ENCODE peak calls at places on chromosomes 13 and 19, in seven cellular contexts. X, M, D, K, C, O and I are unnamed samples.

GRCh38 chr13:107392205-107392604 is 823.1 kb downstream of the LIG4 start:
- DNase-seq in X (no peak), M (no peak), D (no peak), K (no peak), C (no peak), O (no peak), I (no peak)

GRCh38 chr19:13103961-13104847 is 1.5 kb upstream of the LYL1 start:
- DNase-seq in X (no peak), M (no peak), D (peak), K (no peak), C (peak), O (no peak), I (no peak)

GRCh38 chr13:73533111-73533510 is 474.3 kb downstream of the KLF5 start:
- DNase-seq in X (no peak), M (no peak), D (no peak), K (no peak), C (no peak), O (no peak), I (no peak)

GRCh38 chr13:90270231-90270630 is 1077.3 kb upstream of the MIR17HG start:
- DNase-seq in X (peak), M (no peak), D (no peak), K (no peak), C (no peak), O (no peak), I (peak)

GRCh38 chr19:2478324-2478755 is 2.4 kb downstream of the GADD45B start:
- DNase-seq in X (peak), M (no peak), D (no peak), K (peak), C (peak), O (peak), I (peak)

GRCh38 chr13:23959231-23959862 is 62.0 kb upstream of the C1QTNF9B start:
- DNase-seq in X (peak), M (no peak), D (no peak), K (peak), C (no peak), O (no peak), I (peak)

GRCh38 chr13:98103942-98104880 is 38.7 kb upstream of the FARP1 start:
- DNase-seq in X (peak), M (no peak), D (no peak), K (peak), C (no peak), O (no peak), I (no peak)

GRCh38 chr13:33099860-33100259 is 83.6 kb downstream of the KL start:
- DNase-seq in X (no peak), M (no peak), D (no peak), K (no peak), C (no peak), O (no peak), I (no peak)

GRCh38 chr19:36750066-36750691 is 22.4 kb downstream of the ZNF850 start:
- DNase-seq in X (no peak), M (no peak), D (no peak), K (no peak), C (no peak), O (no peak), I (no peak)

GRCh38 chr19:35266904-35267817 is 1.6 kb upstream of the USF2 start:
- DNase-seq in X (no peak), M (peak), D (peak), K (peak), C (peak), O (no peak), I (peak)

GRCh38 chr19:35268546-35269424 is at the start of gene USF2:
- DNase-seq in X (peak), M (peak), D (peak), K (peak), C (peak), O (no peak), I (peak)

GRCh38 chr19:35266149-35266903 is 2.4 kb upstream of the USF2 start:
- DNase-seq in X (no peak), M (no peak), D (no peak), K (no peak), C (peak), O (no peak), I (no peak)

GRCh38 chr19:35269425-35270117 is 809 bp downstream of the USF2 start:
- DNase-seq in X (peak), M (peak), D (peak), K (peak), C (peak), O (peak), I (peak)

DNA sequence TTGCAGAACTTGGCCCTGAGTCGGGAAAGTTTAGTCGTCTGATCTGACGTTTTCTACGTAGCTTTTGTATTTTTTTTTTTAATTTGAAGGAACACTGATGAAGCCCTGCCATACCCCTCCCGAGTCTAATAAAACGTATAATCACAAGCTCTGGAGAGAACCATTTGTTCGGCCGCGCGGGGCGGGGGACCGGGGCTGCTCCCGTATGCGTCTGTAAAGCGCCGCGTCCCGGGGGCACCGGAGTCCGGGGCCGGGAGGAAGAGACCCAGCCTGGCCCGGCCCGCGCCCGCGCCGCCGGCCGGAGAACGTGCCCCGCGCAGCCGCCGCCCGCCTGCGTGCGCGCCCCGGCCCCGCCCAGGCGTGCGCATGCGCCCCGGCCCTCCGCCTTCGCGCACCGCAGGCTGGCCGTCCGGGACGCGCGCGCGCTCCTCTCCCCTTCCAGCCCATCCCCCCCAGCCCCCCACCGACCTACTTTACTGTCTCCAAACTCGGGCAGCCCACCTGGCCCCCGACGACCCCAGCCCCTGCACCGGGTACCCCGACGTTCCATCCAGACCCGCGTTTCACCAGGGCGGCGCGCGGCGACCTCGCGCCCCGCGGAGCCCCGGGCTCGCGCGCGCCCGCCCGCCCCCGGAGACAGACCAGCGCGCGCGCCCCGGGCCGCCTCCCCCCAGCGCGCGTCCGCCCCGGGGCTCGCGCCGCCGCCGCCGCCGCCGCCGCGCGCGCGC is 780 bp upstream of the USF2 start:
- DNase-seq in X (peak), M (peak), D (peak), K (peak), C (peak), O (no peak), I (peak)
- TF ChIP-seq CTCF in X (no peak), M (no peak), D (no peak), K (no peak), C (no peak), O (no peak), I (no peak)

DNA sequence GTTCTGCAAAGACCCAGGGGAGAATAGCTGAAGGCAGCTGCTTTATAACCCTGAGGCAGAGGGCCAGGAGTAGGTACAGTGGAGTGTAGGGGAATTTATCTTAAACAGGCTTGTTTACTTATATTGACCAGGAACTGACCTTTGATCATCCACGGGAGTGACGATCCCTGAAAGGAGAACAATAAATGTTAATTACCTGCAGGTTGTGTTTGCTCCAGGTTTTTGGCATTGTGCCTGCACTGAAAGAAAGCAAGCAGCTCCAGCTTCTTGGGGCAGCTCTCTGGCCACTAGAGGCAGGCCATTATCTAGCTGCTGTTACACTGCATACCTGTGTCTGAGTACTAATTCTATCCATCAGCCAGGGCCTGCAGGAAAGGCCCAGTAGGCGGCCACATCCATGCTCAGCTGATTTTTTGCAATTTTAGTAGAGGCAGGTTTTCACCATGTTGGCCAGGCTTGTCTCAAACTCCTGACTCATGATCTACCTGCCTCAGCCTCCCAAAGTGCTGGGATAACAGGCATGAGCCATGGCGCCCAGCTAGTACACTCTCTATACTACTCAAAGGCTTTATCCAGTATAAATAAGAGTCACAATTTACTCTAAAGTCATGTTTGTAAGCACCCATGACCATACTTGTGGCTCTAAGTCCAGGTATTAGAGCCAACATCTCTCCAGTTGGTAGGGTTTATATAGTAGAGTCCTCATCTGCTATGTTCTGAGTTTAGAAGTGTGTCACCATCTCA is 8.5 kb upstream of the ZNF91 start:
- DNase-seq in X (no peak), M (no peak), D (no peak), K (no peak), C (no peak), O (peak), I (no peak)
- TF ChIP-seq CTCF in X (no peak), M (no peak), D (no peak), K (no peak), C (no peak), O (no peak), I (no peak)

GRCh38 chr13:35941374-35941773 is 189.8 kb downstream of the DCLK1 start:
- DNase-seq in X (no peak), M (no peak), D (no peak), K (no peak), C (no peak), O (no peak), I (no peak)

GRCh38 chr13:35940734-35941133 is 190.4 kb downstream of the DCLK1 start:
- DNase-seq in X (no peak), M (no peak), D (no peak), K (no peak), C (no peak), O (no peak), I (no peak)

GRCh38 chr13:35930665-35931631 is 200.2 kb downstream of the DCLK1 start:
- DNase-seq in X (peak), M (no peak), D (no peak), K (peak), C (no peak), O (no peak), I (peak)

DNA sequence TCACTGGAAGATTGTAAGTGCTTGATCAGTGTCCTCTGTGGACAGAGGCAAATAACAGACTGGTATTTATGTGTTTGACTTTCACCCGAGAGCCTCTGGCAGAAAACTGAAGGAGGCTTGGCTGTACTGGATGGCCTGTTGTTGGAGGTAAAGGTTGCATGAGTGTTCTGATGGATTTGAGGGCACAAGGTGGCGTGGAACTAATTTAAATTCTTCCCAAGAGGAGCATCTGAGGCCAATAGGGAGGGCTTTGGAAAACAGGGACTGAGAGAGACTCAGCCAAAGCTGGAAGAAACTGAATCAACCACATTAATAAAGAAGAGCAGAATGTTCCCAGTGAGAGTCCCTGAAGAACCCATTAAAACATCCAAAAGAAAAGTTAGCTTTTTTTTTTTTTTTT is 194.6 kb downstream of the DCLK1 start:
- DNase-seq in X (no peak), M (no peak), D (no peak), K (no peak), C (no peak), O (no peak), I (no peak)
- TF ChIP-seq CTCF in X (no peak), M (no peak), D (no peak), K (no peak), C (no peak), O (no peak), I (no peak)

GRCh38 chr13:83184150-83184475 is 698.2 kb downstream of the SLITRK1 start:
- DNase-seq in X (no peak), M (no peak), D (no peak), K (no peak), C (no peak), O (no peak), I (no peak)
- TF ChIP-seq CTCF in X (no peak), M (no peak), D (no peak), K (no peak), C (no peak), O (no peak), I (no peak)

GRCh38 chr13:40668335-40668734 is 1.9 kb upstream of the FOXO1 start:
- DNase-seq in X (peak), M (no peak), D (no peak), K (no peak), C (no peak), O (no peak), I (peak)
- TF ChIP-seq CTCF in X (peak), M (no peak), D (peak), K (peak), C (no peak), O (no peak), I (peak)

GRCh38 chr19:15635016-15635805 is 5.5 kb upstream of the CYP4F3 start:
- DNase-seq in X (no peak), M (no peak), D (no peak), K (no peak), C (no peak), O (peak), I (no peak)

GRCh38 chr19:15633122-15633521 is 7.6 kb upstream of the CYP4F3 start:
- DNase-seq in X (no peak), M (no peak), D (no peak), K (no peak), C (no peak), O (no peak), I (no peak)

GRCh38 chr19:15629003-15629880 is 11.5 kb upstream of the CYP4F3 start:
- DNase-seq in X (peak), M (no peak), D (peak), K (peak), C (peak), O (peak), I (peak)

GRCh38 chr19:15634105-15634504 is 6.6 kb upstream of the CYP4F3 start:
- DNase-seq in X (no peak), M (no peak), D (no peak), K (no peak), C (no peak), O (no peak), I (no peak)

DNA sequence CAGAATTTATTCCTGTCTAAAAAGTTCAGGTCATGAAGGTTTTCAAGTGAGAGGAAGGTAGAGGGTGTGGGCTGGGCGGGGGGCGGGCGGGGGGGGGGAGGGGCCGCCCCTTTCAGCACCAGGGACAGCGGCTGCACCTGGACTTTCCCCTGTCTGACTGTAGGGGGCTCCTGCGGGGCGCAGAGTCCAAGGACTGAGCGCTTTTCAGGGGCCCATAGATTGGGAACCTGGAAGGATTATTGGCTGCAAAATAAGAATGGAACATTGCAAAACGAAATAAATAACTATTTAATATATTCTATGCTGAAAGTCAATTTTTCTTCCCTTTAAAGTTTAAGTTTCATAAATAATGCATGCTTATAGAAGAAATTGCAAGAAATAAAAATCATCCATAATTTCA is 8.9 kb upstream of the CYP4F3 start:
- DNase-seq in X (no peak), M (no peak), D (no peak), K (peak), C (peak), O (no peak), I (peak)
- TF ChIP-seq CTCF in X (peak), M (no peak), D (peak), K (peak), C (peak), O (peak), I (peak)

GRCh38 chr13:94595006-94595942 is 678 bp downstream of the TGDS start:
- DNase-seq in X (peak), M (no peak), D (no peak), K (peak), C (peak), O (no peak), I (peak)

GRCh38 chr13:94595943-94596574 is at the start of gene TGDS:
- DNase-seq in X (peak), M (peak), D (peak), K (peak), C (peak), O (peak), I (peak)

GRCh38 chr13:94599877-94600276 is 1.8 kb upstream of the GPR180 start:
- DNase-seq in X (no peak), M (no peak), D (no peak), K (no peak), C (no peak), O (no peak), I (no peak)

GRCh38 chr13:94596575-94596971 is 621 bp upstream of the TGDS start:
- DNase-seq in X (no peak), M (no peak), D (no peak), K (no peak), C (no peak), O (no peak), I (no peak)

GRCh38 chr13:94598281-94598680 is 2.3 kb upstream of the TGDS start:
- DNase-seq in X (no peak), M (no peak), D (no peak), K (no peak), C (no peak), O (no peak), I (no peak)
- TF ChIP-seq CTCF in X (no peak), M (no peak), D (no peak), K (no peak), C (no peak), O (no peak), I (no peak)

GRCh38 chr13:43079392-43079931 is 56.1 kb downstream of the DNAJC15 start:
- DNase-seq in X (no peak), M (no peak), D (no peak), K (no peak), C (no peak), O (no peak), I (no peak)
- TF ChIP-seq CTCF in X (no peak), M (no peak), D (no peak), K (no peak), C (no peak), O (no peak), I (no peak)

GRCh38 chr19:41649827-41650226 is 23.0 kb upstream of the CEACAM4 start:
- DNase-seq in X (no peak), M (no peak), D (no peak), K (no peak), C (no peak), O (peak), I (no peak)

GRCh38 chr19:41641879-41642485 is 15.1 kb upstream of the CEACAM4 start:
- DNase-seq in X (peak), M (no peak), D (no peak), K (peak), C (peak), O (peak), I (peak)

DNA sequence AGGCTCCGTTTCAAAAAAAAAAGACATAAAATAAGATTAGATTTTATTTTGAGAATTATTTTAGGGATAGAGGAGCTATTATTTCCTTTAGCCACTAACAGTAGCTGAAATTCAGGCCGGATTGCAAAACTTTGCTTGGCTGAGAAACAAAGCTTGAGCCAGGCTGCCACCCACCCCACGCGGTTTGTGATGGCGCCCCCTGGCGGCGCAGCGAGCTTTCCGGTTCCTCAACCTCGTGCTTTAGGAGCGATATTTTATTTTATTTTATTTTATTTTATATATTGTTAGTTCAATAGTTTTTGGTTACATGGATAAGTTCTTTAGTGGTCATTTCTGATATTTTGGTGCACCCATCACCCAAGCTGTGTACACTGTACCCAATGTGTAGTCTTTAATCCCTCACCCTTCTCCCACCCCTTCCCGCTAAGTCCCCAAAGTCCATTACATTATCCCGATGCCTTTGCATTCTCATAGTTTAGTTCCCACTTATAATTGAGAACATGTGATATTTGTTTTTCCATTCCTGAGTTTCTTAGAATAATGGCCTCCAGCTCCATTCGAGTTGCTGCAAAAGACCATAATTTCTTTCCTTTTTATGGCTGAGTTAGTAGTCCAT is 19.8 kb upstream of the CEACAM4 start:
- DNase-seq in X (peak), M (no peak), D (peak), K (peak), C (no peak), O (no peak), I (peak)
- TF ChIP-seq CTCF in X (peak), M (peak), D (peak), K (peak), C (no peak), O (peak), I (peak)